ENCODE peak calls at places on chromosomes 11 and 22, in six cellular contexts. E is foreskin fibroblast, A is cardiac muscle cell, F is cardiac fibroblast, P is mucosa of descending colon, W is body of pancreas. Z is an unnamed sample.
A peak's percentile ranks its signal among the peaks of the same experiment; 100 is the strongest.

GRCh38 chr22:37636949-37637273 is 2.6 kb upstream of the SH3BP1 start:
- DNase-seq in E (no peak), A (no peak), P (no peak), W (no peak), F (no peak), Z (no peak)

GRCh38 chr11:68408512-68408911 is 52.0 kb upstream of the PPP6R3 start:
- DNase-seq in A (no peak), F (no peak), E (no peak), P (no peak), W (no peak), Z (no peak)

GRCh38 chr11:21811572-21811971 is 381.3 kb upstream of the ANO5 start:
- DNase-seq in P (no peak), A (peak; percentile 51), W (no peak), E (no peak), F (peak; percentile 17), Z (no peak)

GRCh38 chr11:47415949-47416472 is 7.6 kb downstream of the SLC39A13 start:
- DNase-seq in W (peak; percentile 82), E (peak; percentile 98), A (no peak), F (peak; percentile 95), P (peak; percentile 74), Z (peak; percentile 93)

GRCh38 chr22:31243339-31244043 is 31.4 kb downstream of the LIMK2 start:
- DNase-seq in P (no peak), W (no peak), F (peak; percentile 86), E (no peak), A (no peak), Z (no peak)

GRCh38 chr11:119729581-119730346 is 764 bp upstream of the NECTIN1 start:
- DNase-seq in P (peak; percentile 83), F (peak; percentile 50), E (peak; percentile 83), A (no peak), W (peak; percentile 71), Z (no peak)

GRCh38 chr11:26930518-26931247 is 63.2 kb upstream of the FIBIN start:
- DNase-seq in P (no peak), A (peak; percentile 6), E (peak; percentile 87), F (peak; percentile 77), W (no peak), Z (no peak)

GRCh38 chr11:73194593-73194992 is 23.5 kb upstream of the P2RY2 start:
- DNase-seq in A (no peak), E (no peak), W (no peak), F (no peak), P (peak; percentile 88), Z (no peak)

GRCh38 chr11:36016263-36016662 is 72.4 kb downstream of the LDLRAD3 start:
- DNase-seq in E (no peak), A (no peak), W (no peak), P (no peak), F (peak; percentile 56), Z (no peak)

GRCh38 chr22:44901301-44901700 is 108.5 kb downstream of the PHF21B start:
- DNase-seq in A (peak; percentile 20), W (no peak), E (peak; percentile 15), P (no peak), F (peak; percentile 9), Z (no peak)

GRCh38 chr11:102226702-102227101 is 90.6 kb upstream of the BIRC3 start:
- DNase-seq in E (peak; percentile 56), P (no peak), A (no peak), F (peak; percentile 77), W (no peak), Z (peak; percentile 87)

GRCh38 chr22:45502215-45503070 is at the start of gene FBLN1:
- DNase-seq in P (peak; percentile 52), A (peak; percentile 91), F (no peak), E (peak; percentile 87), W (no peak), Z (no peak)

GRCh38 chr22:19138217-19139000 is 6.0 kb downstream of the ESS2 start:
- DNase-seq in A (no peak), E (no peak), P (no peak), W (no peak), F (no peak), Z (no peak)

GRCh38 chr11:58152776-58153175 is 27.4 kb upstream of the OR9I1 start:
- DNase-seq in A (no peak), E (no peak), P (no peak), W (no peak), F (no peak), Z (no peak)

GRCh38 chr11:11569936-11570491 is 51.8 kb downstream of the GALNT18 start:
- DNase-seq in A (no peak), F (peak; percentile 3), E (peak; percentile 34), P (peak; percentile 57), W (peak; percentile 32), Z (no peak)

GRCh38 chr11:74672332-74672955 is 58.8 kb downstream of the CHRDL2 start:
- DNase-seq in A (no peak), F (peak; percentile 59), P (no peak), E (peak; percentile 33), W (no peak), Z (no peak)

DNA sequence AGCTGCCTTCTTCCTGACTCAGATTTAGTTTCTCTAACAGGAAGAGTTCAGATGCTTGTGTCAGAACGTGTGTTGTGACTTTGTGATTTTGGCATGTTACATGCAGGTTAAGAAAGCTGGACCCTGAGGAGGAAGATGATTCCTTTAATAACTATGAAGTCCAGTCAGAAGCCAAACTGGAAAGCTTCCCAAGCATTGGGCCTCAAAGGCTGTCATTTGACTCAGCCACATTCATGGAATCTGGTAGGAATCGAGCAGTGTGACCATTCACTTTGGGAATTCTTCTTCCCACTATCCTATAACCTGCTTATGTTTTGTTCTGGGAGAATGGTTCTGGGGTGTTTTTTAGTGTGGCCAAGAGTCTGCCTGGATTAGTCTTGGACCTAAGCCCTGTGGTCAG is 48.0 kb downstream of the CABIN1 start:
- DNase-seq in F (peak; percentile 96), W (peak; percentile 44), A (no peak), E (peak; percentile 97), P (no peak), Z (peak; percentile 94)
- TF ChIP-seq CTCF in F (no peak), W (no peak), A (no peak), E (no peak), P (no peak), Z (no peak)

DNA sequence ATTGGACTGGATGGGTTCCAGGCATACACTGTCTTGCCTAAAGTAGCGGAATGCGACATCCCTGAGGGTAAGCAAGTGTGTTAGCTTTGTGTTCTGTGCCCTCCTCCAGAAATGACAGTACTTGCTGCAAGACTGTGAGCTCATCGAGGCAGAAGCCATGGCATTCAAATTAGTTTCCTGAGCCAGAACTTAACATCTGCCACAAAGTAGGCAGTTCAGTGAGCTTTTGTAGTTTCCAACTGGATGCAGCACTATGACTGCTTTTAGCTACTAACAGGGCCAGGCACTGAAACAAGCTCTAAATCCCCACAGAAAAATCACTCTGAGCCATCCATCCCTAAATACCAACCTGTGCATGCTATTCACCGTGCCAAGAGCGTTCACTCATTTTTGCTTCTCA is 1.2 kb upstream of the FAR1 start:
- DNase-seq in F (no peak), P (no peak), W (no peak), A (no peak), E (peak; percentile 77), Z (no peak)
- H3K4me3 ChIP-seq in F (no peak overlapping the region), P (no peak overlapping the region), W (peak overlapping the region; percentile 95), A (peak overlapping the region; percentile 55), E (peak overlapping the region; percentile 79), Z (peak overlapping the region; percentile 77)

GRCh38 chr11:76455931-76456330 is 11.1 kb downstream of the EMSY start:
- DNase-seq in E (no peak), W (no peak), A (no peak), P (no peak), F (no peak), Z (no peak)

GRCh38 chr11:76459846-76460245 is 15.0 kb downstream of the EMSY start:
- DNase-seq in A (peak; percentile 40), F (no peak), W (no peak), P (no peak), E (no peak), Z (no peak)

GRCh38 chr11:76456571-76456970 is 11.8 kb downstream of the EMSY start:
- DNase-seq in W (no peak), A (no peak), E (no peak), F (no peak), P (no peak), Z (no peak)

GRCh38 chr11:76462317-76462716 is 17.5 kb downstream of the EMSY start:
- DNase-seq in E (peak; percentile 10), A (no peak), P (no peak), F (peak; percentile 10), W (no peak), Z (no peak)

DNA sequence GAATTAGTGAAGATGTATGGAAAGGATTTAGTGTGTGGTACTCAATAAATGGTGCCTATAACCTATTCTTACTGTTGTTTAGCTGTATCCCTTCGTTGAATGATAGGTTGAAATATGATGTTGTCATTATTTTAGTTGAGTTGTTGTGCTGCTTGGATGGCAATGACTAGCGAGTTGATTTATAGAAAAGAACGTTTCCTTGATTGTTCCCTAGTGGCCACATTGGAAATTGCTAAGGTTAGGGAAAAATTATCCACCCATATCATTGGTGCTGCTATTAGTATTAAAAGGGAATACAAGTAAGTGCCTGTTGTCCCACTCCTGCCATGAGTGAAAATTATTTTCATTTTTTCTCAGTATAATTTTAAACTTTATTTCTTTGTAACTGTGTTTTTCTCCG is 14.5 kb downstream of the EMSY start:
- DNase-seq in P (no peak), F (peak; percentile 14), A (no peak), W (no peak), E (peak; percentile 15), Z (no peak)
- TF ChIP-seq CTCF in P (no peak), F (peak; percentile 51), A (peak; percentile 40), W (peak; percentile 47), E (peak; percentile 12), Z (peak; percentile 32)

DNA sequence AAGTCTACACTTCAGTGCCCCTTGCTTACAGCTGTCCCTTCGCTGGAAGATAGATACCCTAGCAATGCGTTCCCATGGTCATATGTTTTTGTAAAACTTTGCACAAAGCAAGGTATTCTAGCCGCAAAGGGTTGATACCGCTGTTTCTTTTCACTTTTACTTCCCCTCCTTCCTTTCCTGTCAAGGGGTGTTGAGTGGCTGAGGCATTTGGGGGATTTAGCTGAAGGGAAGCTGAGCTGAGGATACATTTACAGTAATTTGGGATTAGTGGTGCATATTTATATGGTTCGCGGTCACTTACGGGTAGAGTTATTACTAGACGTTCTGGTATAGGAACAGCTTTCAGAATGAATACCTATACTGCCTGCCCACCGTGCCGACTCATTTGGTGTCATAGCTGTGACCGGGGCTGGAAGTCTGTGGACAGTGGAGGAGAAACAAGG is 86.9 kb upstream of the WNT11 start:
- DNase-seq in E (no peak), A (no peak), P (no peak), F (no peak), W (no peak), Z (no peak)
- H3K4me3 ChIP-seq in E (no peak overlapping the region), A (no peak overlapping the region), P (no peak overlapping the region), F (no peak overlapping the region), W (no peak overlapping the region), Z (no peak overlapping the region)

GRCh38 chr11:66497206-66497605 is 13.2 kb upstream of the BBS1 start:
- DNase-seq in W (no peak), A (no peak), P (no peak), E (no peak), F (no peak), Z (no peak)

GRCh38 chr11:66494458-66494857 is 14.2 kb downstream of the DPP3 start:
- DNase-seq in E (no peak), A (no peak), W (no peak), F (no peak), P (no peak), Z (no peak)

GRCh38 chr11:66494935-66495334 is 14.7 kb downstream of the DPP3 start:
- DNase-seq in W (no peak), E (no peak), P (no peak), F (no peak), A (peak; percentile 42), Z (no peak)

GRCh38 chr11:66493124-66493523 is 12.9 kb downstream of the DPP3 start:
- DNase-seq in P (no peak), F (no peak), A (no peak), E (no peak), W (no peak), Z (no peak)

GRCh38 chr11:66495401-66495844 is 15.0 kb upstream of the BBS1 start:
- DNase-seq in W (no peak), E (no peak), F (no peak), A (no peak), P (no peak), Z (no peak)
- TF ChIP-seq CTCF in W (no peak), E (no peak), F (peak; percentile 32), A (peak; percentile 11), P (no peak), Z (peak; percentile 6)

Z was measured in astrocyte of the cerebellum.